ENCODE peak calls at places on chromosomes 1 and 21, in nine cellular contexts. Q is T-helper 2 cell treated with Interferon-gamma antibody and Interleukin-4, amounts not matched to agents 5 μg/mL and 100 μg/mL, for 36 hours; N is nucleus accumbens; A is NCI-H1436 treated with DMSO at 0.1 percent for 48 hours; Y is activated CD4-positive, alpha-beta T cell treated with anti-CD3 and anti-CD28 coated beads, Interleukin-2, amount 10 ng/mL, durations not matched to agents 7 days and 5 days; U is colonic mucosa; P is cerebellum; S is NCI-H1417; C is A549. G is an unnamed sample.

GRCh38 chr1:16013908-16014258 is 4.0 kb downstream of the HSPB7 start:
- DNase-seq in S (no peak), Y (no peak), U (no peak), P (no peak), N (no peak), Q (no peak), C (no peak), A (no peak), G (no peak)

GRCh38 chr1:225366552-225366951 is 61.3 kb downstream of the LBR start:
- DNase-seq in U (no peak), Y (no peak), C (no peak), P (no peak), S (no peak), A (no peak), N (no peak), Q (no peak), G (no peak)

GRCh38 chr1:19814244-19814661 is 830 bp downstream of the RNF186 start:
- DNase-seq in S (no peak), C (no peak), Y (no peak), Q (no peak), P (no peak), A (no peak), U (no peak), N (no peak), G (no peak)

GRCh38 chr1:200886590-200886989 is 8.1 kb upstream of the INAVA start:
- DNase-seq in U (no peak), A (no peak), Q (no peak), C (no peak), P (no peak), N (no peak), S (no peak), Y (no peak), G (no peak)

GRCh38 chr21:45596704-45597318 is 46.7 kb upstream of the PCBP3 start:
- DNase-seq in N (peak; percentile 44), S (peak; percentile 64), Y (peak; percentile 88), Q (peak; percentile 66), U (peak; percentile 83), P (peak; percentile 41), A (no peak), C (peak; percentile 53), G (peak; percentile 73)

GRCh38 chr1:42801832-42802483 is 15.0 kb upstream of the ERMAP start:
- DNase-seq in N (no peak), C (no peak), U (no peak), A (no peak), S (no peak), Y (no peak), Q (no peak), P (no peak), G (no peak)

GRCh38 chr1:2933431-2934172 is 87.7 kb upstream of the ACTRT2 start:
- DNase-seq in P (no peak), A (no peak), U (no peak), N (no peak), Y (no peak), Q (no peak), C (no peak), S (no peak), G (no peak)

GRCh38 chr21:32499249-32500055 is 85.9 kb downstream of the TCP10L start:
- DNase-seq in Y (no peak), Q (no peak), A (no peak), P (no peak), S (no peak), N (no peak), U (no peak), C (no peak), G (no peak)

GRCh38 chr1:17274186-17275170 is 25.6 kb downstream of the PADI3 start:
- DNase-seq in Q (peak; percentile 10), P (no peak), U (peak; percentile 74), A (no peak), Y (peak; percentile 30), S (peak; percentile 11), C (peak; percentile 69), N (peak; percentile 2), G (peak; percentile 64)

GRCh38 chr1:44545961-44546360 is 128.3 kb downstream of the TMEM53 start:
- DNase-seq in S (no peak), A (no peak), C (no peak), P (no peak), Y (no peak), U (no peak), N (no peak), Q (no peak), G (no peak)

GRCh38 chr1:230827081-230827681 is 41.1 kb downstream of the C1orf198 start:
- DNase-seq in Y (no peak), P (no peak), N (peak; percentile 27), A (no peak), S (no peak), Q (no peak), C (no peak), U (no peak), G (no peak)

GRCh38 chr1:1832820-1833219 is 54.5 kb upstream of the NADK start:
- DNase-seq in P (no peak), S (no peak), A (no peak), Q (no peak), Y (no peak), U (no peak), C (peak; percentile 20), N (no peak), G (no peak)

GRCh38 chr1:85137660-85138059 is 63.2 kb downstream of the SYDE2 start:
- DNase-seq in S (peak; percentile 97), C (peak; percentile 28), A (peak; percentile 63), Y (no peak), U (peak; percentile 88), N (no peak), Q (no peak), P (peak; percentile 78), G (peak; percentile 35)

GRCh38 chr1:193951989-193952388 is 765.6 kb upstream of the B3GALT2 start:
- DNase-seq in C (no peak), N (no peak), A (no peak), Q (no peak), S (no peak), P (no peak), U (no peak), Y (no peak), G (no peak)

GRCh38 chr1:33337994-33338494 is 17.1 kb upstream of the A3GALT2 start:
- DNase-seq in U (no peak), A (no peak), S (no peak), N (no peak), P (no peak), Y (no peak), Q (no peak), C (no peak), G (no peak)

GRCh38 chr1:160205974-160206369 is 788 bp downstream of the PEA15 start:
- DNase-seq in A (no peak), U (peak; percentile 41), Q (peak; percentile 48), Y (peak; percentile 30), S (no peak), P (no peak), C (peak; percentile 48), N (peak; percentile 83), G (no peak)

GRCh38 chr1:206035027-206035426 is 11.3 kb upstream of the CTSE start:
- DNase-seq in A (no peak), Y (peak; percentile 25), C (no peak), Q (no peak), S (peak; percentile 61), P (no peak), U (peak; percentile 46), N (no peak), G (no peak)

GRCh38 chr1:168225476-168226190 is at the start of gene SFT2D2:
- DNase-seq in S (peak; percentile 93), C (peak; percentile 84), Y (peak; percentile 79), A (peak; percentile 20), Q (peak; percentile 86), P (peak; percentile 25), N (peak; percentile 60), U (peak; percentile 83), G (peak; percentile 74)

GRCh38 chr1:64940026-64940425 is 26.3 kb downstream of the JAK1 start:
- DNase-seq in N (no peak), S (peak; percentile 70), P (no peak), Y (no peak), C (no peak), Q (no peak), U (no peak), A (no peak), G (no peak)

GRCh38 chr1:196608401-196609113 is at the start of gene KCNT2:
- DNase-seq in P (peak; percentile 2), Y (no peak), U (peak; percentile 42), N (peak; percentile 81), A (peak; percentile 92), S (peak; percentile 99), C (peak; percentile 59), Q (no peak), G (no peak)

GRCh38 chr1:210200090-210200736 is 32.4 kb upstream of the SERTAD4 start:
- DNase-seq in N (no peak), P (no peak), C (no peak), S (peak; percentile 42), U (no peak), Y (no peak), Q (no peak), A (no peak), G (no peak)

GRCh38 chr1:241717975-241718374 is 65.9 kb downstream of the WDR64 start:
- DNase-seq in S (peak; percentile 63), P (no peak), Q (no peak), N (no peak), C (no peak), A (peak; percentile 69), Y (no peak), U (no peak), G (no peak)

GRCh38 chr1:5810131-5810530 is 182.1 kb downstream of the NPHP4 start:
- DNase-seq in C (no peak), N (no peak), Q (no peak), U (no peak), Y (no peak), S (no peak), A (no peak), P (no peak), G (no peak)

GRCh38 chr1:2585318-2586092 is 1.1 kb upstream of the PRXL2B start:
- DNase-seq in U (peak; percentile 83), Y (peak; percentile 77), Q (peak; percentile 72), S (peak; percentile 73), C (peak; percentile 27), P (peak; percentile 72), N (peak; percentile 53), A (no peak), G (peak; percentile 56)

GRCh38 chr1:228280106-228280901 is 72.5 kb downstream of the OBSCN start:
- DNase-seq in Y (no peak), A (no peak), S (no peak), U (no peak), Q (no peak), C (no peak), P (no peak), N (no peak), G (peak; percentile 22)

GRCh38 chr1:9400425-9401079 is 107.9 kb downstream of the SPSB1 start:
- DNase-seq in S (no peak), C (peak; percentile 24), N (no peak), Y (peak; percentile 37), P (no peak), Q (peak; percentile 15), A (no peak), U (no peak), G (no peak)

GRCh38 chr1:60343736-60344135 is 270.2 kb upstream of the C1orf87 start:
- DNase-seq in S (no peak), N (no peak), Y (no peak), Q (no peak), A (no peak), P (no peak), C (no peak), U (no peak), G (no peak)

GRCh38 chr1:115107501-115108260 is 18.4 kb upstream of the TSPAN2 start:
- DNase-seq in Q (no peak), C (no peak), A (no peak), N (no peak), P (no peak), S (no peak), Y (no peak), U (no peak), G (peak; percentile 20)

GRCh38 chr1:201888282-201889033 is at the start of gene SHISA4:
- DNase-seq in N (peak; percentile 91), P (peak; percentile 94), Y (peak; percentile 14), S (peak; percentile 80), C (peak; percentile 75), Q (no peak), U (peak; percentile 54), A (no peak), G (peak; percentile 30)

GRCh38 chr1:96545935-96546656 is 175.5 kb upstream of the PTBP2 start:
- DNase-seq in P (no peak), Y (no peak), C (no peak), A (no peak), U (no peak), N (no peak), S (no peak), Q (no peak), G (no peak)

GRCh38 chr1:236016782-236017400 is 48.0 kb downstream of the NID1 start:
- DNase-seq in A (no peak), Q (no peak), S (no peak), Y (no peak), P (no peak), C (peak; percentile 14), U (no peak), N (peak; percentile 13), G (no peak)